ENCODE peak calls at places on chromosomes 5 and 9, in seven cellular contexts. I is right cardiac atrium; F is CD8-positive, alpha-beta memory T cell; U is mucosa of descending colon; O is sigmoid colon; K is fibroblast of pulmonary artery; E is breast epithelium. H is an unnamed sample.

GRCh38 chr5:80738466-80738865 is 83.7 kb upstream of the DHFR start:
- DNase-seq in I (no peak), F (no peak), U (no peak), O (no peak), K (no peak), E (no peak), H (no peak)

GRCh38 chr9:111601237-111602018 is 2.0 kb upstream of the PTGR1 start:
- DNase-seq in I (no peak), F (no peak), U (no peak), O (no peak), K (peak), E (no peak), H (peak)

GRCh38 chr9:88476491-88477271 is 58.3 kb upstream of the NXNL2 start:
- DNase-seq in I (no peak), F (no peak), U (no peak), O (no peak), K (no peak), E (no peak), H (peak)

GRCh38 chr5:58183078-58183885 is 276.6 kb downstream of the PLK2 start:
- DNase-seq in I (no peak), F (no peak), U (no peak), O (no peak), K (no peak), E (no peak), H (no peak)

GRCh38 chr5:179271301-179271650 is 74.0 kb downstream of the ADAMTS2 start:
- DNase-seq in I (no peak), F (no peak), U (no peak), O (no peak), K (no peak), E (no peak), H (no peak)

GRCh38 chr5:160923927-160924705 is 72.1 kb upstream of the ATP10B start:
- DNase-seq in I (no peak), F (no peak), U (no peak), O (no peak), K (no peak), E (no peak), H (no peak)

GRCh38 chr5:171953860-171954701 is 52.4 kb downstream of the FBXW11 start:
- DNase-seq in I (no peak), F (no peak), U (no peak), O (no peak), K (peak), E (no peak), H (peak)

GRCh38 chr5:146427619-146427997 is 19.5 kb upstream of the TCERG1 start:
- DNase-seq in I (no peak), F (no peak), U (no peak), O (no peak), K (no peak), E (no peak), H (no peak)

GRCh38 chr9:76369583-76369982 is 24.6 kb downstream of the RFK start:
- DNase-seq in I (no peak), F (no peak), U (no peak), O (no peak), K (peak), E (no peak), H (no peak)

GRCh38 chr5:62684310-62684709 is 105.7 kb downstream of the LRRC70 start:
- DNase-seq in I (no peak), F (no peak), U (no peak), O (no peak), K (no peak), E (no peak), H (no peak)

GRCh38 chr9:127561491-127562270 is 50.4 kb upstream of the STXBP1 start:
- DNase-seq in I (peak), F (no peak), U (peak), O (peak), K (peak), E (peak), H (peak)

GRCh38 chr9:136476369-136477150 is 6.3 kb downstream of the SEC16A start:
- DNase-seq in I (peak), F (no peak), U (no peak), O (no peak), K (no peak), E (no peak), H (no peak)

GRCh38 chr9:133237271-133237731 is 28.3 kb upstream of the OBP2B start:
- DNase-seq in I (no peak), F (no peak), U (no peak), O (peak), K (peak), E (peak), H (peak)

GRCh38 chr9:88658311-88658822 is 123.4 kb downstream of the NXNL2 start:
- DNase-seq in I (peak), F (no peak), U (no peak), O (peak), K (peak), E (no peak), H (peak)

GRCh38 chr5:39461007-39461682 is 36.4 kb upstream of the DAB2 start:
- DNase-seq in I (peak), F (no peak), U (no peak), O (peak), K (no peak), E (no peak), H (no peak)

GRCh38 chr9:38621434-38622082 is 1.2 kb upstream of the ANKRD18A start:
- DNase-seq in I (peak), F (no peak), U (peak), O (peak), K (no peak), E (no peak), H (no peak)

GRCh38 chr9:93577045-93577939 is 908 bp downstream of the PHF2 start:
- DNase-seq in I (peak), F (no peak), U (no peak), O (no peak), K (no peak), E (no peak), H (peak)

GRCh38 chr5:149151717-149152116 is 10.4 kb downstream of the ABLIM3 start:
- DNase-seq in I (no peak), F (no peak), U (no peak), O (no peak), K (peak), E (no peak), H (no peak)

GRCh38 chr5:115191439-115192031 is 21.8 kb upstream of the TRIM36 start:
- DNase-seq in I (no peak), F (no peak), U (no peak), O (no peak), K (no peak), E (no peak), H (no peak)

GRCh38 chr9:9299134-9299533 is 1313.7 kb downstream of the PTPRD start:
- DNase-seq in I (no peak), F (no peak), U (no peak), O (no peak), K (no peak), E (no peak), H (no peak)

GRCh38 chr5:6373081-6373846 is 5.1 kb downstream of the MED10 start:
- DNase-seq in I (no peak), F (no peak), U (no peak), O (no peak), K (no peak), E (no peak), H (no peak)

GRCh38 chr5:147303976-147304375 is 69.2 kb downstream of the STK32A start:
- DNase-seq in I (no peak), F (no peak), U (no peak), O (no peak), K (peak), E (no peak), H (peak)

GRCh38 chr5:176814836-176815438 is 4.6 kb downstream of the UNC5A start:
- DNase-seq in I (no peak), F (no peak), U (no peak), O (no peak), K (no peak), E (no peak), H (no peak)

GRCh38 chr5:158431369-158432029 is 572.6 kb upstream of the CLINT1 start:
- DNase-seq in I (peak), F (no peak), U (no peak), O (peak), K (peak), E (no peak), H (peak)

GRCh38 chr5:179716286-179716685 is 16.3 kb upstream of the MAML1 start:
- DNase-seq in I (no peak), F (no peak), U (no peak), O (no peak), K (no peak), E (no peak), H (no peak)

GRCh38 chr5:169350016-169350415 is 49.1 kb upstream of the SLIT3 start:
- DNase-seq in I (no peak), F (no peak), U (no peak), O (no peak), K (peak), E (no peak), H (peak)

GRCh38 chr9:107737987-107738743 is 248.6 kb upstream of the KLF4 start:
- DNase-seq in I (peak), F (no peak), U (peak), O (peak), K (peak), E (no peak), H (peak)

GRCh38 chr9:136943291-136944093 is 1.0 kb downstream of the FBXW5 start:
- DNase-seq in I (peak), F (peak), U (peak), O (peak), K (peak), E (no peak), H (no peak)

GRCh38 chr5:50745221-50745620 is 78.8 kb downstream of the PARP8 start:
- DNase-seq in I (no peak), F (no peak), U (no peak), O (no peak), K (no peak), E (no peak), H (no peak)

GRCh38 chr5:150778517-150779396 is at the start of gene SMIM3:
- DNase-seq in I (peak), F (peak), U (peak), O (peak), K (peak), E (peak), H (peak)

GRCh38 chr5:78518365-78519197 is 130.0 kb downstream of the LHFPL2 start:
- DNase-seq in I (peak), F (no peak), U (peak), O (peak), K (peak), E (no peak), H (peak)

GRCh38 chr5:132446621-132447020 is 44.0 kb downstream of the IRF1 start:
- DNase-seq in I (peak), F (no peak), U (no peak), O (peak), K (peak), E (no peak), H (peak)

GRCh38 chr5:14960120-14960462 is 88.5 kb upstream of the ANKH start:
- DNase-seq in I (no peak), F (no peak), U (no peak), O (no peak), K (no peak), E (no peak), H (no peak)

GRCh38 chr9:18542837-18543405 is 69.0 kb downstream of the ADAMTSL1 start:
- DNase-seq in I (no peak), F (no peak), U (no peak), O (no peak), K (peak), E (no peak), H (peak)

GRCh38 chr5:8949908-8950307 is 596.0 kb downstream of the SEMA5A start:
- DNase-seq in I (no peak), F (no peak), U (no peak), O (no peak), K (no peak), E (no peak), H (no peak)

GRCh38 chr5:54825005-54825404 is 160.4 kb downstream of the ESM1 start:
- DNase-seq in I (no peak), F (no peak), U (no peak), O (no peak), K (peak), E (no peak), H (peak)

GRCh38 chr5:1315018-1315708 is 20.3 kb upstream of the TERT start:
- DNase-seq in I (no peak), F (no peak), U (no peak), O (no peak), K (no peak), E (peak), H (no peak)
- H3K4me3 ChIP-seq in I (no peak), F (peak), U (no peak), O (no peak), K (no peak), E (no peak), H (no peak)

GRCh38 chr9:121399883-121400607 is 30.0 kb upstream of the STOM start:
- DNase-seq in I (no peak), F (no peak), U (no peak), O (no peak), K (peak), E (no peak), H (peak)
- H3K4me3 ChIP-seq in I (no peak), F (no peak), U (no peak), O (no peak), K (no peak), E (no peak), H (no peak)

DNA sequence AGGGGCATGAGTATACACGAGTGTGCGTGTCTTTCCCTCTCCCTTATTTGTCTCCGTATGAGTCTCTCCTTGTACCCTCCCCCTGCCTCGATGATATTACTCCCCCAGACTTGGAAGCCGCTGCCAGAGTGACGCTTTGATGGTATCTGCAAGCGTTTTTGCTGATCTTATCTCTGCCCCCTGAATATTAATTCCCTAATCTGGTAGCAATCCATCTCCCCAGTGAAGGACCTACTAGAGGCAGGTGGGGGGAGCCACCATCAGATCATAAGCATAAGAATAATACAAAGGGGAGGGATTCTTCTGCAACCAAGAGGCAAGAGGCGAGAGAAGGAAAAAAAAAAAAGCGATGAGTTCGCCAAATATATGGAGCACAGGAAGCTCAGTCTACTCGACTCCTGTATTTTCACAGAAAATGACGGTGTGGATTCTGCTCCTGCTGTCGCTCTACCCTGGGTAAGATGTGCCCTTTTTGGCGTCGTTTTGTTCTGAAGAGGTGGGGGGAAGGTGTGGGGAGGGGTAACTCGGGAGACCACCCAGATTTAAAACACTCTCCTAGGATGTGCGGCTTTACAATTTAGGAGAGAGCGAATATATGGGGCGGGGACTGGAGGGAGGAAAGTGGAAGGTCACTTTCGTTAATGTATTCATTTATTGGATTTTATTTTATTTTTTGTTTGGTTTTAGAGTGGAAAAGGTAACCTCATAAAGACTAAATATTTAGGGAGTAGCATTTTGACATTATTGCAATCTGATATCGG is at the start of gene GABRG2:
- DNase-seq in I (no peak), F (no peak), U (no peak), O (no peak), K (no peak), E (no peak), H (no peak)
- H3K4me3 ChIP-seq in I (no peak), F (no peak), U (no peak), O (no peak), K (no peak), E (no peak), H (no peak)

GRCh38 chr9:101582593-101582992 is 12.2 kb downstream of the PPP3R2 start:
- DNase-seq in I (no peak), F (no peak), U (no peak), O (no peak), K (peak), E (no peak), H (peak)
- H3K4me3 ChIP-seq in I (no peak), F (no peak), U (no peak), O (no peak), K (no peak), E (no peak), H (no peak)

DNA sequence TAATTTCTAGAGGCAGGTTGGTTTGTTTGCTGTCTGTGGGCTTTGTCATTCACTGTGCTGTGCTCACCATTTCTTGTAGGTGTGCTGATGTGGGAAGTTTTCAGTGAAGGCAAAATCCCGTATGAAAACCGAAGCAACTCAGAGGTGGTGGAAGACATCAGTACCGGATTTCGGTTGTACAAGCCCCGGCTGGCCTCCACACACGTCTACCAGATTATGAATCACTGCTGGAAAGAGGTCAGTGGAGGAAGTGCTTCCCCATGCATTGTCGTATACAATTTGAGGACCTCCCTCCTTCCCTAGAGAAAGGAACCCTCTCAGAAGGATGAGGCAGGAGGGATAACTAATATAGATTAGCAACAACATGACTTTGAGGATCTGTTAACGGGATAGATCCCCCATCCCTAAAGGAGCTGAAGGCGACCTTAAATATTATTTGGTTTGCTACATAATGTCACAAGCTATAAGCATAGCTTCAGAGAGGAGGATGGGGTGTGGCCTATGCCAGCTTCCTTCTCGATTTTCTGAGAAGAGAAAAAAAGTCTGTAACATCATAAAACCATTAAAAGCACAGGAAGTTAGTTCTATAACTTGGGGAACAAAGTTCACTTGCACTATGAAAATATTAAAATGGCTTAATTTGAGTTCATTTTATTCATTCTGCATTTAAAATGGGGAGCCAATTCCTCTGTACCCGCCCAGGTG is 17.0 kb upstream of the CYFIP2 start:
- DNase-seq in I (no peak), F (no peak), U (no peak), O (no peak), K (no peak), E (no peak), H (no peak)
- H3K4me3 ChIP-seq in I (no peak), F (peak), U (no peak), O (no peak), K (no peak), E (no peak), H (no peak)

GRCh38 chr9:78013924-78014323 is 17.7 kb downstream of the GNAQ start:
- DNase-seq in I (no peak), F (no peak), U (no peak), O (no peak), K (no peak), E (no peak), H (no peak)

GRCh38 chr9:78010419-78010818 is 21.2 kb downstream of the GNAQ start:
- DNase-seq in I (no peak), F (no peak), U (no peak), O (no peak), K (no peak), E (no peak), H (no peak)

GRCh38 chr9:78014776-78015175 is 16.8 kb downstream of the GNAQ start:
- DNase-seq in I (no peak), F (no peak), U (no peak), O (no peak), K (peak), E (no peak), H (peak)

GRCh38 chr9:78009156-78009555 is 22.5 kb downstream of the GNAQ start:
- DNase-seq in I (peak), F (no peak), U (no peak), O (no peak), K (no peak), E (no peak), H (no peak)

DNA sequence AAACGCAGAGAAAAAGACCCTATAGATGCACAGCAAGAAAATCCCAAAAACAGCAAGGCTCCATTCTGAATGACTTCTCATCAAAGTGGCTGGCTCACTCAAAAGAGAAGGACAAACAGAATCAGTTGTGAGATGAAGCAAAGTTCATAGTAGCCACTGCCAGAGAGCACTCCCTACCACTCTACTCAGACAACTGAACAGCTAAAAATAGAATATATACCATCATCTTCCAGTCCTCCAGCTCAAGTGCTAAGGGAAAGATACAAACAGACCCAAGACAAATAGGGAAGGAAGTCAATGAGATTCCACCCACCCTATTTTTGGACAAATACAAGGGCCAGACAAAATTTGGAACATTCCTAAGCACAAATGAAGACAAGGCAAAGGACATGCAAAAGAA is 20.6 kb downstream of the GNAQ start:
- DNase-seq in I (no peak), F (no peak), U (no peak), O (no peak), K (no peak), E (no peak), H (no peak)
- H3K4me3 ChIP-seq in I (no peak), F (no peak), U (no peak), O (no peak), K (no peak), E (no peak), H (no peak)